ENCODE peak calls at places on chromosomes 2 and 18, in six cellular contexts. V, D, C, E, U and O are unnamed samples.
A peak's percentile ranks its signal among the peaks of the same experiment; 100 is the strongest.

GRCh38 chr2:162013514-162014205 is 60.4 kb downstream of the DPP4 start:
- DNase-seq in V (no peak), E (no peak), U (no peak), C (no peak), D (no peak), O (no peak)

GRCh38 chr2:138486347-138487198 is 15.0 kb upstream of the SPOPL start:
- DNase-seq in U (no peak), V (no peak), C (no peak), D (no peak), E (no peak), O (peak; percentile 48)

GRCh38 chr18:64202836-64203235 is 53.9 kb upstream of the LINC00305 start:
- DNase-seq in C (no peak), E (no peak), U (no peak), D (no peak), V (no peak), O (no peak)

GRCh38 chr2:226478121-226478809 is 321.4 kb downstream of the IRS1 start:
- DNase-seq in C (no peak), U (no peak), E (no peak), D (peak; percentile 82), V (peak; percentile 89), O (peak; percentile 72)

GRCh38 chr18:48454146-48454796 is 45.1 kb upstream of the ZBTB7C start:
- DNase-seq in D (no peak), E (no peak), C (no peak), V (peak; percentile 72), U (no peak), O (no peak)

GRCh38 chr2:43469713-43470112 is 126.1 kb downstream of the THADA start:
- DNase-seq in C (no peak), V (no peak), D (no peak), U (no peak), E (no peak), O (no peak)

GRCh38 chr2:154992826-154993225 is 294.3 kb downstream of the KCNJ3 start:
- DNase-seq in C (no peak), D (no peak), V (no peak), U (no peak), E (no peak), O (no peak)

GRCh38 chr2:122028371-122029102 is 273.1 kb downstream of the TSN start:
- DNase-seq in U (no peak), E (no peak), C (no peak), D (no peak), V (no peak), O (no peak)

GRCh38 chr18:50720281-50720680 is 99.5 kb downstream of the MRO start:
- DNase-seq in C (no peak), E (no peak), D (no peak), U (no peak), V (no peak), O (no peak)

GRCh38 chr2:10842506-10842905 is 29.9 kb upstream of the PDIA6 start:
- DNase-seq in D (no peak), E (no peak), U (no peak), C (no peak), V (no peak), O (no peak)

GRCh38 chr2:112626604-112627059 is 19.1 kb upstream of the SLC20A1 start:
- DNase-seq in D (no peak), C (peak; percentile 52), V (peak; percentile 41), E (no peak), U (peak; percentile 79), O (peak; percentile 72)

GRCh38 chr2:206443735-206444527 is 599 bp downstream of the ADAM23 start:
- DNase-seq in V (no peak), U (peak; percentile 85), D (no peak), C (no peak), E (no peak), O (peak; percentile 68)

GRCh38 chr2:235026137-235026536 is 74.3 kb downstream of the SH3BP4 start:
- DNase-seq in C (no peak), E (no peak), V (peak; percentile 47), U (no peak), D (peak; percentile 71), O (no peak)

GRCh38 chr2:121648611-121649401 is 456 bp downstream of the CLASP1 start:
- DNase-seq in V (peak; percentile 42), U (peak; percentile 85), D (no peak), C (peak; percentile 83), E (no peak), O (peak; percentile 68)

GRCh38 chr18:72652990-72653593 is 109.0 kb upstream of the CBLN2 start:
- DNase-seq in E (no peak), C (peak; percentile 13), V (peak; percentile 48), U (peak; percentile 61), D (no peak), O (peak; percentile 80)

GRCh38 chr2:172551266-172551665 is 4.6 kb upstream of the PDK1 start:
- DNase-seq in C (no peak), E (no peak), D (no peak), V (no peak), U (no peak), O (peak; percentile 65)

GRCh38 chr18:3029215-3029972 is 16.4 kb upstream of the LPIN2 start:
- DNase-seq in E (no peak), V (no peak), D (no peak), C (no peak), U (no peak), O (no peak)

GRCh38 chr2:42182654-42183308 is 13.6 kb downstream of the EML4 start:
- DNase-seq in U (no peak), D (no peak), V (no peak), E (no peak), C (no peak), O (no peak)

GRCh38 chr2:168801961-168802824 is at the start of gene NOSTRIN:
- DNase-seq in V (peak; percentile 14), U (no peak), D (peak; percentile 35), E (no peak), C (peak; percentile 51), O (no peak)

GRCh38 chr2:231545105-231545902 is 15.1 kb upstream of the NMUR1 start:
- DNase-seq in U (no peak), E (peak; percentile 98), D (no peak), C (no peak), V (no peak), O (no peak)

GRCh38 chr2:230602562-230603230 is 109.9 kb upstream of the CAB39 start:
- DNase-seq in C (no peak), U (no peak), V (no peak), D (no peak), E (no peak), O (no peak)

GRCh38 chr2:6994569-6994968 is 77.4 kb downstream of the RNF144A start:
- DNase-seq in E (no peak), U (no peak), D (no peak), V (no peak), C (no peak), O (no peak)

GRCh38 chr2:6992821-6993228 is 75.6 kb downstream of the RNF144A start:
- DNase-seq in C (no peak), E (no peak), V (no peak), D (no peak), U (no peak), O (no peak)

GRCh38 chr2:6986894-6987487 is 69.8 kb downstream of the RNF144A start:
- DNase-seq in U (no peak), D (no peak), E (no peak), V (peak; percentile 61), C (no peak), O (no peak)

GRCh38 chr2:6993230-6993640 is 76.0 kb downstream of the RNF144A start:
- DNase-seq in C (no peak), V (no peak), E (no peak), U (peak; percentile 83), D (no peak), O (no peak)

GRCh38 chr2:6990871-6991270 is 73.7 kb downstream of the RNF144A start:
- DNase-seq in C (no peak), V (no peak), E (no peak), U (no peak), D (no peak), O (no peak)
- H2AFZ ChIP-seq in C (no peak overlapping the region), V (no peak overlapping the region), E (no peak overlapping the region), U (no peak overlapping the region), D (no peak overlapping the region), O (no peak overlapping the region)

GRCh38 chr2:170761572-170761971 is 8.6 kb upstream of the ERICH2 start:
- DNase-seq in D (no peak), U (no peak), C (no peak), V (no peak), E (no peak), O (no peak)
- TF ChIP-seq REST in D (no peak), U (no peak), C (no peak), V (no peak), E (no peak), O (no peak)

DNA sequence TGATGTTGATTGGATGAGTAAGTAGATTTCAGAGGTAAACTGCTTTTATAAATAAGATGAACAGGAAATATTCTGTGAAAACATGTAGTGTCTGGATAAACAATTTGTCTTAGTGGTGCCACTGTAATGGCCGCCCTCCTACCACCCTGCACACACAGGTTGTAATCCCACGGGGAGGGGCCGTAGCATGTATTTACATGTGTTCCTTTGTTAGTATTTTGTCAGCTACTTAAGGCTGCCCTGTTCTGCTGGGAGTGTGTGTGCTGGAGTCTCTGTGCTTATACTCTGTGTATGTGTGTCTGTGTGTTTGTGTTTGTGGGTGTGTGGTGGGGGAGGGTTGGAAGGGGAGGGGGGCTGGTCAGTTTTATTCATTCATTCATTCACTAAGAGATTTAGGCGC is 5.1 kb downstream of the TSHZ1 start:
- DNase-seq in C (no peak), D (no peak), U (no peak), E (no peak), V (no peak), O (no peak)
- H2AFZ ChIP-seq in C (no peak overlapping the region), D (no peak overlapping the region), U (no peak overlapping the region), E (no peak overlapping the region), V (no peak overlapping the region), O (no peak overlapping the region)

GRCh38 chr2:233085839-233086150 is 25.7 kb downstream of the INPP5D start:
- DNase-seq in V (no peak), E (no peak), U (no peak), D (no peak), C (no peak), O (no peak)

GRCh38 chr2:233083782-233084181 is 23.6 kb downstream of the INPP5D start:
- DNase-seq in E (no peak), U (no peak), C (no peak), D (no peak), V (no peak), O (no peak)

GRCh38 chr2:233085037-233085838 is 25.1 kb downstream of the INPP5D start:
- DNase-seq in U (no peak), V (peak; percentile 93), E (no peak), D (no peak), C (no peak), O (no peak)

GRCh38 chr2:233082934-233083755 is 23.0 kb downstream of the INPP5D start:
- DNase-seq in V (no peak), C (no peak), E (no peak), D (no peak), U (no peak), O (no peak)

DNA sequence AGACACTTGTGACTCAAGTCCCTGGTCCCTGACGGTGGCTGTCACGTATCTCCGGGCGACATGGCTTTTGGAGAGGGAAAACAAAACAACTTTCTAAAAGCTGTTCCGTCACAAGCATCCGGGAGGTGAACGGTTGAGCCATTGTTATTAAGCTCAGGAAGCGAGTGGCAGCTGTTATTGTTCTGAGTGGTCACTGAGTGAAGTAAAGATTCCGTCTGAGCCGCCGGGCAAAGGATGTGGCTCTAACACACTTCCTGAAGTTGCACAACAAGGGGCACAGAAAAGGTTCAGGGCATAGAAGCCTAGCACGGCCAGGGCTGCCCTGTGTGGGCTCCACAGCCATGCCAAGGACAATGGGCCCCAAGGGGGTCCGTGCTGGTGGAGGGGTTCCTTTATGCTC is 24.3 kb downstream of the INPP5D start:
- DNase-seq in U (no peak), E (peak; percentile 78), C (no peak), D (no peak), V (no peak), O (no peak)
- TF ChIP-seq REST in U (no peak), E (no peak), C (no peak), D (no peak), V (no peak), O (no peak)